ENCODE peak calls at places on chromosomes 12 and 14, in nine cellular contexts. W is omental fat pad; X is fibroblast of pulmonary artery; S is tibial artery; L is vagina; Y is RWPE1; G is WTC11; T is pancreas; D is CD8-positive, alpha-beta T cell. I is an unnamed sample.

GRCh38 chr12:68189766-68190700 is 30.5 kb upstream of the IFNG start:
- DNase-seq in W (no peak), X (peak), S (no peak), L (no peak), Y (peak), G (no peak), T (no peak), D (no peak), I (peak)

GRCh38 chr12:80001562-80001961 is 66.7 kb upstream of the PPP1R12A start:
- DNase-seq in W (no peak), X (no peak), S (no peak), L (no peak), Y (peak), G (no peak), T (no peak), D (no peak), I (peak)

GRCh38 chr14:52553002-52553670 is 500 bp downstream of the GPR137C start:
- DNase-seq in W (no peak), X (peak), S (peak), L (no peak), Y (peak), G (peak), T (peak), D (peak), I (peak)

GRCh38 chr14:56659361-56659760 is 79.8 kb downstream of the TMEM260 start:
- DNase-seq in W (no peak), X (no peak), S (no peak), L (no peak), Y (no peak), G (no peak), T (no peak), D (no peak), I (no peak)

GRCh38 chr12:61896436-61896835 is 363.8 kb upstream of the USP15 start:
- DNase-seq in W (no peak), X (no peak), S (no peak), L (no peak), Y (no peak), G (no peak), T (no peak), D (no peak), I (no peak)

GRCh38 chr12:53483225-53483978 is 15.9 kb downstream of the MAP3K12 start:
- DNase-seq in W (no peak), X (no peak), S (no peak), L (no peak), Y (no peak), G (no peak), T (no peak), D (no peak), I (no peak)

GRCh38 chr14:73465833-73466532 is 7.6 kb upstream of the NUMB start:
- DNase-seq in W (no peak), X (no peak), S (no peak), L (no peak), Y (no peak), G (no peak), T (no peak), D (no peak), I (no peak)

GRCh38 chr14:102759416-102759815 is 17.8 kb upstream of the TRAF3 start:
- DNase-seq in W (no peak), X (no peak), S (no peak), L (no peak), Y (no peak), G (no peak), T (no peak), D (no peak), I (no peak)

GRCh38 chr14:85273099-85273677 is 256.8 kb upstream of the FLRT2 start:
- DNase-seq in W (no peak), X (peak), S (no peak), L (no peak), Y (no peak), G (no peak), T (no peak), D (no peak), I (no peak)

GRCh38 chr12:105464426-105464825 is 133.9 kb downstream of the C12orf75 start:
- DNase-seq in W (no peak), X (no peak), S (no peak), L (no peak), Y (no peak), G (no peak), T (no peak), D (no peak), I (no peak)

GRCh38 chr12:54587315-54587821 is 1.1 kb downstream of the PPP1R1A start:
- DNase-seq in W (no peak), X (no peak), S (peak), L (no peak), Y (no peak), G (no peak), T (no peak), D (no peak), I (no peak)

GRCh38 chr12:110012137-110012536 is 12.9 kb downstream of the ANKRD13A start:
- DNase-seq in W (no peak), X (no peak), S (no peak), L (no peak), Y (no peak), G (no peak), T (no peak), D (no peak), I (no peak)

GRCh38 chr12:132243596-132244289 is 85.6 kb downstream of the GALNT9 start:
- DNase-seq in W (no peak), X (no peak), S (peak), L (no peak), Y (no peak), G (peak), T (no peak), D (no peak), I (no peak)

GRCh38 chr12:59850268-59850667 is 254.4 kb downstream of the SLC16A7 start:
- DNase-seq in W (no peak), X (no peak), S (no peak), L (no peak), Y (no peak), G (no peak), T (no peak), D (no peak), I (no peak)

GRCh38 chr14:83071888-83072501 is 1538.3 kb upstream of the SEL1L start:
- DNase-seq in W (no peak), X (no peak), S (no peak), L (no peak), Y (no peak), G (no peak), T (no peak), D (no peak), I (peak)

GRCh38 chr12:3962661-3963483 is 89.7 kb upstream of the PARP11 start:
- DNase-seq in W (no peak), X (no peak), S (no peak), L (no peak), Y (no peak), G (no peak), T (no peak), D (peak), I (no peak)

GRCh38 chr14:68843471-68844209 is 50.8 kb upstream of the ZFP36L1 start:
- DNase-seq in W (peak), X (peak), S (peak), L (no peak), Y (peak), G (peak), T (peak), D (peak), I (peak)

GRCh38 chr12:25585021-25585523 is 32.0 kb upstream of the LMNTD1 start:
- DNase-seq in W (no peak), X (peak), S (no peak), L (no peak), Y (peak), G (no peak), T (no peak), D (no peak), I (peak)

GRCh38 chr12:97567619-97568110 is 105.1 kb downstream of the RMST start:
- DNase-seq in W (no peak), X (no peak), S (no peak), L (no peak), Y (no peak), G (no peak), T (no peak), D (no peak), I (no peak)

GRCh38 chr12:6821271-6821673 is 349 bp upstream of the GPR162 start:
- DNase-seq in W (no peak), X (peak), S (no peak), L (no peak), Y (no peak), G (peak), T (peak), D (no peak), I (no peak)

GRCh38 chr14:77988966-77989365 is 181.2 kb upstream of the NRXN3 start:
- DNase-seq in W (no peak), X (peak), S (peak), L (no peak), Y (no peak), G (no peak), T (no peak), D (no peak), I (peak)

GRCh38 chr14:102805454-102805891 is 28.2 kb downstream of the TRAF3 start:
- DNase-seq in W (no peak), X (peak), S (no peak), L (no peak), Y (no peak), G (no peak), T (no peak), D (peak), I (peak)

GRCh38 chr12:10169094-10169493 is 2.8 kb downstream of the OLR1 start:
- DNase-seq in W (no peak), X (no peak), S (no peak), L (no peak), Y (no peak), G (no peak), T (no peak), D (no peak), I (no peak)

GRCh38 chr12:9134981-9135628 is 19.4 kb upstream of the A2M start:
- DNase-seq in W (no peak), X (no peak), S (no peak), L (no peak), Y (no peak), G (peak), T (no peak), D (no peak), I (peak)
- TF ChIP-seq CTCF in W (no peak), X (no peak), S (no peak), L (no peak), Y (no peak), G (peak), T (no peak), D (no peak), I (peak)

DNA sequence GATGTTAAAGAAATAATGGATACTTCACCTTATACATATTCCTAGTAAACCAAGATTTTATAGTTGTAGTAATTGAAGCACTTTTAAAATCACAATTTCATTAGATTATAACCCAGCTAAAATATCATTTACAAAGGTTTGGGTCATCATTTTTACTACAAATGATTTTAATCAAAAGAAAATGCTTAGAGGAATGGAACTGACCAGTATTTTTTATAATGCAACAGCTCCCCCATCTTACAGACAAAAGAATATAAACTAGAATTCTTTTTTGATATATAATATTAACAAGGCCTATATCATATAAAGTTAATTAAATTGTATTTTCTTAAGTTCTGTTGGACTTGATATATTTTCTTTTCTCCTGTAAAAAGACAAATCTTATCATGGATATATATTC is 20.4 kb upstream of the LRFN5 start:
- DNase-seq in W (no peak), X (peak), S (no peak), L (no peak), Y (no peak), G (no peak), T (no peak), D (no peak), I (no peak)
- TF ChIP-seq CTCF in W (no peak), X (peak), S (no peak), L (no peak), Y (no peak), G (no peak), T (no peak), D (no peak), I (no peak)

DNA sequence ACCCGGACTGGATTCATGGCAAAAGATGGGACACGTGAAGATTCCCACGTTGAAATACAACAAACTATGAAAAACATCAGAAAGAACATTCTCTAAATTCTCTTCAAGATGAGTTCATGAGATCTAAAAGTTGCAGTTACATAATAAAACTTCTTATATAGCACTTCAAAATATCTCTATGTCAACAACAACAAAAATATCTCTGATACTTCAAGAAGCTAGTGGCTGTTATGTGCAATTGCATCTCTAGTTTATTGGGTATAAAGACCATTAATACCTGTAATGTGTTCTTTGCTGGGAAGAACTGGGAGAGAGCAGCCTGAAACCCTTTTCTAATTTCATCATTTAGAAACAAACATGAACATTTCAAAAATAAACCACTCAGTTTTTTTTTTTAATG is 69.2 kb upstream of the RGS6 start:
- DNase-seq in W (no peak), X (no peak), S (no peak), L (no peak), Y (no peak), G (no peak), T (no peak), D (no peak), I (no peak)
- TF ChIP-seq CTCF in W (no peak), X (peak), S (peak), L (no peak), Y (no peak), G (no peak), T (no peak), D (no peak), I (peak)

DNA sequence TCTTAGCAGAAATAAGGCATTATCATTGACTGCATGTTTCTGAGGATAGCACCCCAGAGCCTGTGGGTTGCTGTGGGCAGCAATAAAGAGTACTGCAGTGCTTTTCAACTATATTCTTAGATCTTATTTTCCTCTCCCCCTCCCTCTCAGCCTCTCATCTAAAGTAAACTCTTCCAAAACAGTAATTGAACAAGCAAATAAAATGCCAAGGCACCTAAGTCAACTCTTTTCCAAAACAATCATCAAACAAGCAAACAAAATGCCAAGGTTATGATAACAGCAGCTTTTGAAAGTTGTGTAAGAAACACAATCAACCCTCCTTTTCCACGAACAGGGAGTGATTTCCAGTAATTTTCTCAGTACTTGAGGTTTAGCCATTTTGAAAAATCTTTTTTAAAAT is 1542.6 kb downstream of the AACS start:
- DNase-seq in W (no peak), X (peak), S (no peak), L (no peak), Y (no peak), G (no peak), T (no peak), D (no peak), I (no peak)
- TF ChIP-seq CTCF in W (no peak), X (no peak), S (no peak), L (no peak), Y (no peak), G (no peak), T (no peak), D (no peak), I (no peak)

GRCh38 chr12:124578854-124579253 is 11.4 kb upstream of the NCOR2 start:
- DNase-seq in W (no peak), X (no peak), S (no peak), L (no peak), Y (no peak), G (no peak), T (no peak), D (no peak), I (no peak)

GRCh38 chr12:124577374-124577773 is 10.0 kb upstream of the NCOR2 start:
- DNase-seq in W (no peak), X (no peak), S (no peak), L (no peak), Y (no peak), G (no peak), T (no peak), D (no peak), I (no peak)

GRCh38 chr12:124579921-124580517 is 12.6 kb upstream of the NCOR2 start:
- DNase-seq in W (no peak), X (no peak), S (no peak), L (no peak), Y (no peak), G (no peak), T (no peak), D (no peak), I (no peak)

GRCh38 chr12:124577986-124578385 is 10.6 kb upstream of the NCOR2 start:
- DNase-seq in W (no peak), X (no peak), S (no peak), L (no peak), Y (peak), G (no peak), T (no peak), D (no peak), I (peak)

GRCh38 chr12:124578445-124578844 is 11.0 kb upstream of the NCOR2 start:
- DNase-seq in W (no peak), X (no peak), S (no peak), L (no peak), Y (no peak), G (no peak), T (no peak), D (no peak), I (peak)
- TF ChIP-seq CTCF in W (no peak), X (no peak), S (no peak), L (no peak), Y (no peak), G (no peak), T (no peak), D (no peak), I (peak)

DNA sequence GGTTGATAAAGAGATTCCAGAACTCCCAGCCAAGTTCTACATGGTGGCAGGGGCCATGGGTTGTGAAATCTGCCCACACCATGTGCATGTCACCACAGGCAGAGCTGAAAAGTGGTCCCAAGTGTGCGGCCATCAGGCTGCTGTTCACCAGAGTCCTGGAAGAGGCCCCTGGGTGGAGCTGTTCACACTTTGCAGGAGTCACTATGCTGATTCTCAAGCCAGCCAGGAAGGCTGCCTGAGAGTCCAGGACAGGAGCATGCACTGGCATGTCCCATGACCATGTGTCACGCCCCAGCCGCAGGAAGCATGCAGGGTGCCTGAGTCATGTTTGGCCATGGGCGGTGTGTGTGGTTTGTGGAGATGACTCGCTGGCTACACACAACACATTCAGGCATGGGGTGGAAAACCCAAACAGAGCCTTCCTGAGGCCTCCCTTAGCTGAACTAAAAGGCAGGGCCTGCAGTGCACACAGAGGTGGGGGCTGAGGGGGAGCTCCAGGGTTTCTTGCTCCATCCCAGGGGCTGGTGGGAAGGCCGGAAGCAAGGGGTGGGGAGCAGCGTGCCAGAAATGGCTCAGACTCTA is 19.5 kb downstream of the ABCB9 start:
- DNase-seq in W (peak), X (peak), S (peak), L (peak), Y (peak), G (no peak), T (peak), D (peak), I (peak)
- TF ChIP-seq CTCF in W (no peak), X (peak), S (peak), L (peak), Y (peak), G (no peak), T (no peak), D (no peak), I (peak)

DNA sequence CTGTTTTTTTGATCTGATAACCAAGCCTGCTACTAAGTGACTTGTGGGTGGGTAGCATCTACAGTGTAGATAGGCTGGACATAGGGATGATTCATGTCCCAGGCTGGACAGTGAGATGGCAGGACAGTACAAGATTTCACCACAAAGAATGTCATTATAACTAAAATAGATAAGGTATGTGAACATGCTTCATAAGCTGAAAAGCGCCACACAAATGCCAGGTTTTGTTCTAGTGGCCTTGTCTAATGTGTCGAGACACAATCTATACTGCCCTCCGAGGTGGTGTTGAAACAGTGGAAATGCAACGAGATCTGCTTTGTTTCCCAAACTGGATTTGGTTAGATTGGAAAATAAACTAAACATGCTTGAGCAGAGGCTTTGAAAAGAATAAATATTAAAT is 4.4 kb downstream of the LGALS3 start:
- DNase-seq in W (no peak), X (peak), S (no peak), L (no peak), Y (no peak), G (no peak), T (no peak), D (no peak), I (no peak)
- TF ChIP-seq CTCF in W (no peak), X (peak), S (peak), L (no peak), Y (no peak), G (no peak), T (no peak), D (no peak), I (no peak)

DNA sequence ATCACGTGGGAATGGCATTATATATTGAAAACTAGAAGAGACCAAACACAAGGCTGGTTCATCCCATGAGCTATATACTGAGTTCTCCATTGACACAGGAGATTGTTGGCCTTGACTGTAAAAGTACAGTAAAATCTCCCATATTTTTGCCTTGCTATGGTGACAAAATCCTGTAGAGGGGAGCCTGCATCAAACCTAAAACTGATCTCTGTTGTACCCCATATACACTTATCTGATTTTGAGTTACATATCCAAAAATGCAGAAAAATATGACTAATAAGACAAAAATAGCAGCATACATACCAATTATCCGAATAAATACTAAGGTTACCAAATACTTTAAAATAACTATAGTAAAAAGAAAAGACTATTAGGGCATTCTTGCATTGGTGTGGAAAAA is 60.4 kb downstream of the TMTC3 start:
- DNase-seq in W (no peak), X (peak), S (no peak), L (no peak), Y (no peak), G (no peak), T (no peak), D (no peak), I (no peak)
- TF ChIP-seq CTCF in W (no peak), X (no peak), S (no peak), L (no peak), Y (no peak), G (no peak), T (no peak), D (no peak), I (no peak)